ENCODE peak calls at places on chromosomes 4 and X, in five cellular contexts. R is bronchial epithelial cell, V is BJ, I is fibroblast of the aortic adventitia, B is hepatocyte. O is an unnamed sample.

GRCh38 chrX:149829751-149830191 is 48.0 kb downstream of the MAGEA9 start:
- DNase-seq in R (peak), V (no peak), I (peak), B (no peak), O (no peak)

GRCh38 chrX:53356186-53356585 is 66.3 kb downstream of the SMC1A start:
- DNase-seq in R (no peak), V (no peak), I (no peak), B (no peak), O (no peak)

GRCh38 chr4:3860913-3861636 is 94.9 kb downstream of the ADRA2C start:
- DNase-seq in R (no peak), V (no peak), I (no peak), B (no peak), O (no peak)

GRCh38 chrX:125769628-125770027 is 396.5 kb downstream of the DCAF12L2 start:
- DNase-seq in R (no peak), V (no peak), I (no peak), B (no peak), O (no peak)

GRCh38 chrX:104307341-104307740 is 52.6 kb upstream of the ESX1 start:
- DNase-seq in R (no peak), V (no peak), I (no peak), B (no peak), O (no peak)

GRCh38 chrX:13110427-13111324 is 66.3 kb upstream of the FAM9C start:
- DNase-seq in R (peak), V (peak), I (peak), B (peak), O (no peak)

GRCh38 chr4:181502611-181503010 is 740.6 kb upstream of the TENM3 start:
- DNase-seq in R (no peak), V (no peak), I (no peak), B (no peak), O (no peak)

GRCh38 chr4:173333658-173334084 is 487 bp downstream of the HMGB2 start:
- DNase-seq in R (no peak), V (no peak), I (no peak), B (peak), O (peak)

GRCh38 chr4:7420661-7421040 is 14.1 kb downstream of the PSAPL1 start:
- DNase-seq in R (no peak), V (no peak), I (no peak), B (no peak), O (no peak)

GRCh38 chr4:138875886-138876608 is 139.5 kb upstream of the NOCT start:
- DNase-seq in R (peak), V (peak), I (peak), B (no peak), O (no peak)

GRCh38 chr4:81215936-81216335 is 914 bp upstream of the PRKG2 start:
- DNase-seq in R (no peak), V (no peak), I (no peak), B (no peak), O (no peak)

GRCh38 chrX:120522820-120523219 is 37.9 kb downstream of the CUL4B start:
- DNase-seq in R (no peak), V (no peak), I (no peak), B (no peak), O (no peak)

GRCh38 chr4:87499415-87500106 is 29.6 kb downstream of the SPARCL1 start:
- DNase-seq in R (no peak), V (no peak), I (peak), B (no peak), O (no peak)

GRCh38 chrX:123830309-123830708 is 29.5 kb upstream of the XIAP start:
- DNase-seq in R (peak), V (no peak), I (no peak), B (peak), O (no peak)

GRCh38 chr4:138851626-138852443 is 163.7 kb upstream of the NOCT start:
- DNase-seq in R (peak), V (no peak), I (no peak), B (peak), O (no peak)

GRCh38 chrX:23902419-23902818 is 5.3 kb downstream of the APOO start:
- DNase-seq in R (peak), V (no peak), I (peak), B (peak), O (no peak)

GRCh38 chr4:108044951-108045686 is 55.4 kb downstream of the HADH start:
- DNase-seq in R (peak), V (no peak), I (no peak), B (peak), O (no peak)

GRCh38 chr4:102761902-102762301 is 1.1 kb upstream of the MANBA start:
- DNase-seq in R (no peak), V (no peak), I (no peak), B (no peak), O (no peak)

GRCh38 chrX:9122504-9123245 is 88.7 kb upstream of the FAM9B start:
- DNase-seq in R (no peak), V (no peak), I (no peak), B (no peak), O (no peak)

GRCh38 chr4:55358668-55359067 is 12.6 kb downstream of the SRD5A3 start:
- DNase-seq in R (peak), V (peak), I (peak), B (no peak), O (no peak)

GRCh38 chr4:169854090-169854489 is 96.3 kb upstream of the HPF1 start:
- DNase-seq in R (peak), V (no peak), I (no peak), B (peak), O (no peak)

GRCh38 chrX:118496763-118497079 is 1.1 kb downstream of the DOCK11 start:
- DNase-seq in R (no peak), V (no peak), I (no peak), B (no peak), O (no peak)

GRCh38 chr4:163295138-163295537 is 37.3 kb downstream of the NPY1R start:
- DNase-seq in R (no peak), V (no peak), I (no peak), B (no peak), O (no peak)

GRCh38 chrX:153922932-153923857 is 2.9 kb downstream of the ARHGAP4 start:
- DNase-seq in R (no peak), V (no peak), I (peak), B (peak), O (no peak)

GRCh38 chrX:136954930-136955329 is 74.4 kb upstream of the RBMX start:
- DNase-seq in R (peak), V (no peak), I (peak), B (peak), O (no peak)

DNA sequence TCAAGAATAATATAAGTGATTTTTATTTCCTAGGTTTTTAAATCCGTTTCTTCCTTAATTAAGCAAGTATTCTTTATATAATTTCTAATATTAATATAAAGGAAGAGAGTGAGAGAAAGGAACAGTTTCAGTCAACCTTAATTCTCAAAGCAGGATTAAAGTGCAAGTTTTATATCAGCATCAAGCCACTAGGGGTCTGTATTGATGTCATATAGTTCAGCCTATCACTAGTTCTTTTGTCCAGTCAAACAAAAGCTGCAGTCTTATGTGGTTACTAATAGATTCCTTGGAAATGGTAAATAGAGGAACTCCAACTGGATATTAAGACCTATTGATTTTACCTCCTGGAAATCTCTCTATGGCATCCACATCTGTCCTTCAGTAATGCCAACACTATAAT is 82.0 kb downstream of the NAP1L3 start:
- DNase-seq in R (peak), V (no peak), I (no peak), B (no peak), O (no peak)
- TF ChIP-seq CTCF in R (no peak), V (no peak), I (no peak), B (peak), O (peak)

GRCh38 chr4:53653484-53654053 is 62.3 kb upstream of the LNX1 start:
- DNase-seq in R (no peak), V (no peak), I (peak), B (peak), O (no peak)
- TF ChIP-seq CTCF in R (no peak), V (no peak), I (no peak), B (peak), O (no peak)

GRCh38 chr4:152779513-152780266 is at the start of the genes ARFIP1 and TIGD4:
- DNase-seq in R (peak), V (peak), I (peak), B (peak), O (peak)
- TF ChIP-seq CTCF in R (peak), V (peak), I (peak), B (peak), O (no peak)

GRCh38 chrX:129754266-129755024 is 15.7 kb downstream of the XPNPEP2 start:
- DNase-seq in R (no peak), V (no peak), I (no peak), B (no peak), O (no peak)
- TF ChIP-seq CTCF in R (peak), V (no peak), I (no peak), B (no peak), O (peak)

DNA sequence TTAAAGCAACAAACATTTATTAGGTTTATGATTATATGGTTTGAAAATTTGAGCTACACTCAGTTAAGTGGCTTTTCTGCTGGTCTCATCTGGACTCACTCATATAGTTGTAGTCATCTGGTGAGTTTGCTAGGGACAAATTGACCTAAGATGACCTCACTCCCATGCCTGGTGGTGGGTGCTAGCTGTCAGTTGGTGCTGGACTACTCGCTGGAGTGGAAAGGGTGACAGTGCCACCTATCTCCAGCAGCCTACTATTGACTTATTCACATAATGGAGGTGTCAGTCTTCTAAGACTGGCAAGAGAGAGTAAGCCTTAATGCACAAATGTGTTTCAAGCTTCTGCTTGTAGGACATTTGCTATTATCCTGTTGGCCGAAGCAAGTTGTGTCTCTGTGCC is 88.2 kb downstream of the TASL start:
- DNase-seq in R (no peak), V (no peak), I (no peak), B (no peak), O (no peak)
- TF ChIP-seq CTCF in R (no peak), V (no peak), I (no peak), B (no peak), O (no peak)

GRCh38 chrX:37646254-37646653 is 39.3 kb upstream of the XK start:
- DNase-seq in R (peak), V (no peak), I (no peak), B (no peak), O (no peak)
- TF ChIP-seq CTCF in R (no peak), V (no peak), I (peak), B (peak), O (peak)

DNA sequence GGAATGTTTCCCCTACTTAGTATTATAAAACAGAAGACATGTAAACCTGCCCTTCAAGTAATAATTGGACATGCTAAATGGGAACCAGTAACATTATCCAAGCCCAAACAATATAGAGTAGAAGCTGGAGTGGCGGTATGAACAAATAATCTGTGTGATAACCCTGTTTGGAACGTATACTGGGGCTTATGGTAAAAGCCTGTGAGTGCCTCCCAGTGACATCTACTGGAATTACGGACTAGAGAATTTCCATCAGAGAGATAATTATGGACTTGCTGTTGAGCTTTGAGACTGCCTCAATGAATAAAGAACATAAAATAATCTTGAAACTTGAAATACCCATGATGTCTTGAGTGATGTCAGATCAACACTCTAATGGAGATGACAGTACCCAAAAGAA is 406.3 kb upstream of the GRIA3 start:
- DNase-seq in R (peak), V (no peak), I (peak), B (no peak), O (no peak)
- TF ChIP-seq CTCF in R (no peak), V (no peak), I (no peak), B (no peak), O (no peak)